ENCODE peak calls at places on chromosomes 11 and 22, in seven cellular contexts. Y is HEK293T, T is neural progenitor cell, A is RWPE1, P is NCI-H345, R is NCI-H1092, O is B cell. C is an unnamed sample.

GRCh38 chr11:76601272-76601671 is 69.3 kb downstream of the LRRC32 start:
- DNase-seq in R (no peak), A (no peak), T (no peak), P (no peak), O (no peak), Y (no peak), C (no peak)

GRCh38 chr11:44877908-44878459 is 72.7 kb downstream of the TP53I11 start:
- DNase-seq in O (no peak), Y (no peak), A (no peak), T (peak), R (peak), P (peak), C (no peak)

GRCh38 chr11:94310191-94310875 is 6.0 kb downstream of the IZUMO1R start:
- DNase-seq in T (no peak), Y (no peak), R (no peak), A (no peak), O (no peak), P (no peak), C (no peak)

GRCh38 chr22:19880786-19881569 is 26.3 kb upstream of the GNB1L start:
- DNase-seq in T (peak), P (no peak), A (peak), R (no peak), O (peak), Y (peak), C (no peak)

GRCh38 chr22:25641650-25642049 is 77.2 kb downstream of the GRK3 start:
- DNase-seq in P (no peak), O (no peak), Y (no peak), A (no peak), R (no peak), T (no peak), C (no peak)

GRCh38 chr11:83241291-83241946 is 44.7 kb downstream of the CCDC90B start:
- DNase-seq in R (no peak), Y (peak), A (peak), O (no peak), P (peak), T (peak), C (no peak)

GRCh38 chr11:75285776-75286360 is 45.3 kb downstream of the TPBGL start:
- DNase-seq in O (no peak), R (no peak), A (no peak), P (no peak), T (no peak), Y (no peak), C (no peak)

GRCh38 chr11:10892250-10892649 is 34.4 kb upstream of the ZBED5 start:
- DNase-seq in Y (no peak), R (no peak), A (no peak), O (no peak), T (no peak), P (no peak), C (no peak)

GRCh38 chr11:69403556-69404215 is 77.8 kb upstream of the LINC01488 start:
- DNase-seq in R (no peak), A (peak), T (no peak), Y (no peak), P (no peak), O (no peak), C (no peak)

GRCh38 chr11:123314972-123315371 is 115.1 kb upstream of the GRAMD1B start:
- DNase-seq in A (no peak), R (no peak), P (no peak), Y (no peak), O (no peak), T (no peak), C (no peak)

GRCh38 chr11:131185915-131186314 is 184.5 kb upstream of the NTM start:
- DNase-seq in P (no peak), T (peak), Y (no peak), A (no peak), O (no peak), R (no peak), C (no peak)

GRCh38 chr22:30206964-30207363 is 39.6 kb downstream of the LIF start:
- DNase-seq in R (no peak), A (peak), T (peak), P (peak), Y (no peak), O (no peak), C (no peak)

GRCh38 chr11:33480636-33481035 is 220.0 kb downstream of the C11orf91 start:
- DNase-seq in O (no peak), T (no peak), R (no peak), Y (no peak), P (no peak), A (no peak), C (no peak)

GRCh38 chr11:108680267-108680666 is 15.4 kb downstream of the DDX10 start:
- DNase-seq in O (no peak), A (no peak), P (no peak), T (no peak), Y (no peak), R (no peak), C (no peak)

GRCh38 chr11:134916829-134917228 is 504.8 kb upstream of the B3GAT1 start:
- DNase-seq in A (no peak), R (no peak), O (no peak), Y (no peak), T (no peak), P (no peak), C (no peak)

C was measured in stimulated activated CD8-positive, alpha-beta memory T cell treated with anti-CD3 and anti-CD28 coated beads, Interleukin-2, amount 100 ng/mL, for 1 hour.